ENCODE peak calls at places on chromosomes 2 and 18, in four cellular contexts. A is GM23338; X is upper lobe of right lung; I is CD4-positive, alpha-beta T cell. G is an unnamed sample.

GRCh38 chr2:128422571-128422970 is 103.9 kb upstream of the HS6ST1 start:
- DNase-seq in A (no peak), X (peak), I (no peak), G (no peak)

GRCh38 chr2:102657770-102658169 is 38.4 kb downstream of the SLC9A2 start:
- DNase-seq in I (no peak), A (no peak), X (no peak), G (no peak)

GRCh38 chr18:50218432-50219197 is 23.7 kb upstream of the MYO5B start:
- DNase-seq in X (no peak), I (peak), A (peak), G (no peak)

GRCh38 chr2:240603081-240603835 is 16.7 kb downstream of the CAPN10 start:
- DNase-seq in A (no peak), X (peak), I (no peak), G (no peak)

GRCh38 chr2:64863097-64863820 is 125.9 kb upstream of the SLC1A4 start:
- DNase-seq in X (no peak), I (no peak), A (no peak), G (no peak)

GRCh38 chr2:3169106-3169870 is 208.3 kb downstream of the EIPR1 start:
- DNase-seq in I (no peak), X (peak), A (peak), G (no peak)

GRCh38 chr2:215137741-215138340 is 585 bp downstream of the ABCA12 start:
- DNase-seq in X (no peak), I (no peak), A (no peak), G (no peak)

GRCh38 chr2:55169359-55169758 is 62.7 kb downstream of the CLHC1 start:
- DNase-seq in I (no peak), X (no peak), A (no peak), G (no peak)

GRCh38 chr2:237448171-237448570 is 34.2 kb upstream of the COL6A3 start:
- DNase-seq in I (no peak), X (peak), A (no peak), G (no peak)

DNA sequence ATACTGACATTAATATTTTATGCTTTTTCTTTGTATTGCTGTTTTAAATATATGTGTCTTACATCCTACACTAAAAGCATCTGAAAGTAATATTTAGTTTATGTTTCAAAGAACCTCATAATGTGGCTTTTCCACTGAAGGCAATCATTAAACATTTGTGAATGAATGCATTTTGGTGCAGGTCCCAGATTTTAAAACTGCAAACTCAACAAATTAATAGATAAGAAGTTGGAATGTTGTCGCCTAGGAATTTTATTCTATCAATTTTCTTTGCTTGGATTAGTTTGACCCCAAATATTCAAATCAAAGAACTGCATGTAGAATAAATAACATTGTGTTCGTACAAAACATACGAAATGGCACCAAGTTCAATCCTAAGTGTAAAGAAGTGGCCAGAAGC is 44.7 kb downstream of the ATF2 start:
- DNase-seq in I (no peak), X (no peak), A (no peak), G (no peak)
- H3K27ac ChIP-seq in I (no peak), X (no peak), A (no peak), G (no peak)

GRCh38 chr2:183264890-183265535 is 140.8 kb downstream of the NUP35 start:
- DNase-seq in X (no peak), A (no peak), I (no peak), G (no peak)

GRCh38 chr2:183269956-183270355 is 145.7 kb downstream of the NUP35 start:
- DNase-seq in I (no peak), X (no peak), A (no peak), G (no peak)

GRCh38 chr2:183267148-183267827 is 143.0 kb downstream of the NUP35 start:
- DNase-seq in A (no peak), X (no peak), I (no peak), G (no peak)
- H3K27ac ChIP-seq in A (no peak), X (no peak), I (no peak), G (no peak)

DNA sequence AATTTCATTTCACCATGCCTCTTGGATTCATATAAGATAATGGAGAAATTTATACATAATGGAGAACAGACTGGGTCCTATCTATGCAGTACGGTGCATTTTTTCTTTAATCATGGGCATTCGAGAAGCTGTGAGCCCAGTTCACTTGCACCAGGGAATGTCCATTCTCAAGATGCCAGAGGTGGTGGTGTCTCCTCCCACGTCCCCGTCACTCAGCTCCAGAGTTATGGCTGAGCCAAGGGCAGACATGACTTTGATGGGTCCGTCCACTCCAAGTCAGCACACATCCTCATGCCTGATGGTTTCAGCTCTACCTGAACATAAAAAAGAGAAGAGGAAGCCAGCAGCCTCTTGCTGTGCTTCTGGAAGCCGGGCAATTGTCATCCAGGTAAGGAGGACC is 42.1 kb upstream of the CREG2 start:
- DNase-seq in X (no peak), I (no peak), A (no peak), G (no peak)
- H3K27ac ChIP-seq in X (no peak), I (no peak), A (no peak), G (no peak)

GRCh38 chr2:205712508-205712907 is 30.2 kb downstream of the NRP2 start:
- DNase-seq in A (no peak), X (no peak), I (no peak), G (no peak)
- H3K27ac ChIP-seq in A (no peak), X (no peak), I (no peak), G (no peak)

DNA sequence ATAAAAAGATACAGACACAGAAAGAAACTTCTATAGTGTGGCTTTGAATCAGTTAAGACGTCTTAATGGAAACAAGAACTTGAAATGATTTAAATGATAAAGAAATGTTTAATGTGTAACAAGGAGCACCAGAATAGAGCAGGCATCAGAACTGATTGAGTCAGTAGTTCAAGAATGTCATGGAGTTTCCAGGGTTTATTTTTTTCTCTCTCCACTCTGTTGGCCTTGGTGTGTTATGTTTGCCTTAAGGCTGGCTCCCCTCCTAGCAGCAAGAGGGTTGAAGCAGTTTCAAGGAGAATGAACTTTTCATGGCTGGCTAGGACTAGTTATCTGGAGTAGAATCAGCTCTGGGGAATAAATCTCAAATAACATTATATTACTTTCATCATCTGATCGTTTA is 13.4 kb upstream of the GLS start:
- DNase-seq in X (no peak), I (no peak), A (no peak), G (no peak)
- H3K27ac ChIP-seq in X (no peak), I (no peak), A (no peak), G (no peak)

DNA sequence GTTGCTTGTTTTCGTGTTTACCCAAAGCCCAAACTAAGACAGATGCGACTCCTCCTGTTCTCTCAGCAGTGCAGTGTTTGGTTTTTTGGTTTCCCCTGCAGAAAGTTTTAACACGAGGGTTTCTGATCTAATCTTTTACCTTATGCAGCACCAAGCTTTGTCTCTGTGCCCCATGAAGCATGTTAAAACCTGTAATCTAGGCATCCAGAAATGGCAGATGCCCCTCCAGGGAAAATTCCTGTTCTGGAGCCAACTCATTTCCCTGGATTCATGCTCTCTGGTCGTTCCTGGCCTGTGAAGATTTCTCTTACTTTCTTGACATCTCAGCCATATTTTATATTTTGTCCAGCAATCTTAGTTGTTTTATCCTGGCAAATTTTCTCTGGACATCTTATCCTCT is 91.5 kb downstream of the LTBP1 start:
- DNase-seq in X (no peak), I (no peak), A (no peak), G (no peak)
- H3K27ac ChIP-seq in X (no peak), I (no peak), A (no peak), G (no peak)